ENCODE peak calls at places on chromosome 10, in seven cellular contexts. H is cardiac fibroblast, Y is HS-5, O is mucosa of descending colon, S is ACHN, Q is SJSA1, I is Kasumi-1. P is an unnamed sample.

GRCh38 chr10:28090506-28090905 is 91.6 kb upstream of the ODAD2 start:
- DNase-seq in Y (no peak), S (no peak), O (no peak), Q (no peak), H (no peak), I (no peak), P (no peak)

GRCh38 chr10:64396105-64396504 is 874.9 kb downstream of the REEP3 start:
- DNase-seq in Q (peak), S (peak), H (peak), Y (peak), O (no peak), I (no peak), P (no peak)

GRCh38 chr10:8053446-8054242 is 844 bp upstream of the GATA3 start:
- DNase-seq in H (peak), I (peak), S (peak), O (peak), Y (no peak), Q (peak), P (no peak)

GRCh38 chr10:69801434-69802315 is at the start of gene COL13A1:
- DNase-seq in S (peak), H (peak), O (peak), Y (no peak), Q (peak), I (peak), P (no peak)

GRCh38 chr10:110008518-110009339 is 945 bp downstream of the ADD3 start:
- DNase-seq in O (peak), Y (no peak), I (peak), H (no peak), Q (peak), S (peak), P (no peak)

GRCh38 chr10:128116187-128116586 is 10.0 kb downstream of the MKI67 start:
- DNase-seq in I (no peak), S (no peak), H (no peak), O (no peak), Q (no peak), Y (no peak), P (no peak)

GRCh38 chr10:77818378-77818777 is 108.2 kb downstream of the DLG5 start:
- DNase-seq in I (no peak), S (no peak), Q (no peak), H (no peak), O (no peak), Y (no peak), P (no peak)

GRCh38 chr10:58026036-58026435 is 241.7 kb downstream of the IPMK start:
- DNase-seq in O (no peak), S (no peak), Y (no peak), Q (no peak), I (no peak), H (no peak), P (no peak)

GRCh38 chr10:77864151-77864851 is 62.3 kb downstream of the DLG5 start:
- DNase-seq in Y (no peak), Q (no peak), I (no peak), H (no peak), S (no peak), O (no peak), P (no peak)

GRCh38 chr10:75187961-75188426 is 22.6 kb upstream of the VDAC2 start:
- DNase-seq in H (peak), I (peak), Q (peak), Y (peak), S (peak), O (peak), P (no peak)

GRCh38 chr10:91652364-91652763 is 19.5 kb upstream of the PPP1R3C start:
- DNase-seq in H (peak), Y (peak), O (no peak), Q (peak), S (peak), I (no peak), P (no peak)

GRCh38 chr10:50367732-50368131 is 116.4 kb upstream of the ASAH2 start:
- DNase-seq in Q (peak), I (peak), S (peak), H (peak), Y (no peak), O (peak), P (no peak)

GRCh38 chr10:31924833-31925232 is 3.8 kb downstream of the ARHGAP12 start:
- DNase-seq in H (no peak), S (no peak), Q (no peak), I (no peak), Y (no peak), O (no peak), P (no peak)

GRCh38 chr10:72567884-72568283 is 58.0 kb downstream of the MICU1 start:
- DNase-seq in Y (no peak), H (peak), Q (no peak), S (peak), O (no peak), I (peak), P (no peak)

GRCh38 chr10:43235070-43235900 is 31.6 kb downstream of the RASGEF1A start:
- DNase-seq in O (no peak), Y (no peak), H (no peak), Q (no peak), S (no peak), I (no peak), P (no peak)

GRCh38 chr10:128095753-128096469 is 30.3 kb downstream of the MKI67 start:
- DNase-seq in I (no peak), Y (no peak), O (no peak), Q (no peak), H (no peak), S (no peak), P (no peak)

GRCh38 chr10:79346388-79347225 is 662 bp upstream of the PPIF start:
- DNase-seq in O (no peak), S (no peak), Q (no peak), Y (no peak), I (no peak), H (no peak), P (no peak)

GRCh38 chr10:114674321-114674720 is 16.2 kb upstream of the ABLIM1 start:
- DNase-seq in S (no peak), I (no peak), Q (no peak), O (no peak), Y (no peak), H (no peak), P (no peak)

GRCh38 chr10:15791816-15792524 is 68.3 kb downstream of the MINDY3 start:
- DNase-seq in S (no peak), Y (no peak), H (peak), I (no peak), Q (no peak), O (no peak), P (no peak)

GRCh38 chr10:33335800-33336605 is 1.5 kb upstream of the NRP1 start:
- DNase-seq in H (peak), I (no peak), Y (no peak), O (peak), Q (peak), S (peak), P (no peak)

GRCh38 chr10:78867555-78867939 is 201.2 kb upstream of the ZMIZ1 start:
- DNase-seq in H (no peak), S (no peak), Q (no peak), I (no peak), Y (no peak), O (no peak), P (no peak)

GRCh38 chr10:14803827-14804226 is 29.1 kb upstream of the FAM107B start:
- DNase-seq in H (no peak), I (no peak), Y (no peak), Q (no peak), S (no peak), O (no peak), P (no peak)

GRCh38 chr10:99711129-99711719 is 20.7 kb downstream of the COX15 start:
- DNase-seq in H (peak), S (peak), Q (peak), I (peak), O (peak), Y (peak), P (no peak)

GRCh38 chr10:96306516-96306915 is 2.3 kb downstream of the DNTT start:
- DNase-seq in I (peak), O (no peak), S (peak), H (no peak), Q (no peak), Y (no peak), P (no peak)

GRCh38 chr10:71396084-71396713 is 521 bp upstream of the CDH23 start:
- DNase-seq in O (peak), Q (peak), I (peak), Y (no peak), H (peak), S (no peak), P (no peak)

GRCh38 chr10:72764151-72764550 is 72.2 kb downstream of the MCU start:
- DNase-seq in I (no peak), Y (peak), Q (peak), H (peak), S (peak), O (no peak), P (no peak)

GRCh38 chr10:118590334-118590733 is 5.1 kb downstream of the PRLHR start:
- DNase-seq in H (peak), O (peak), S (peak), I (no peak), Y (no peak), Q (no peak), P (no peak)